ENCODE peak calls at places on chromosomes 16 and 17, in five cellular contexts. K is transverse colon, P is mesenchymal stem cell, T is NCI-H1105, V is HT-29. H is an unnamed sample.

GRCh38 chr17:34639706-34640425 is 60.5 kb downstream of the TMEM132E start:
- DNase-seq in P (no peak), T (peak), V (no peak), K (no peak), H (no peak)

GRCh38 chr17:27535178-27535928 is 79.1 kb downstream of the KSR1 start:
- DNase-seq in P (peak), V (no peak), T (no peak), K (peak), H (peak)

GRCh38 chr17:72760368-72760767 is 332.1 kb downstream of the SLC39A11 start:
- DNase-seq in V (no peak), P (no peak), K (no peak), T (no peak), H (no peak)

GRCh38 chr17:77733576-77734296 is 224.8 kb upstream of the TNRC6C start:
- DNase-seq in P (no peak), T (no peak), K (no peak), V (no peak), H (no peak)

GRCh38 chr17:1627219-1627986 is 1.2 kb downstream of the SLC43A2 start:
- DNase-seq in P (no peak), V (no peak), T (no peak), K (peak), H (no peak)

GRCh38 chr17:1196946-1197345 is 17.2 kb upstream of the ABR start:
- DNase-seq in T (no peak), K (no peak), V (no peak), P (no peak), H (no peak)

GRCh38 chr17:73278465-73279453 is 17.1 kb upstream of the CPSF4L start:
- DNase-seq in P (no peak), K (peak), T (peak), V (no peak), H (peak)

GRCh38 chr16:10741844-10742243 is 1.8 kb upstream of the NUBP1 start:
- DNase-seq in T (no peak), V (no peak), K (peak), P (no peak), H (no peak)

GRCh38 chr16:6977906-6978305 is 354.7 kb upstream of the RBFOX1 start:
- DNase-seq in V (no peak), K (no peak), T (no peak), P (no peak), H (no peak)

GRCh38 chr17:33967608-33968349 is 287.3 kb upstream of the CCL2 start:
- DNase-seq in T (no peak), V (no peak), K (no peak), P (no peak), H (no peak)

H was measured in endothelial cell of umbilical vein.